ENCODE peak calls at places on chromosomes 7 and 10, in seven cellular contexts. M is testis; R is CD8-positive, alpha-beta memory T cell; D is fibroblast of mammary gland; T is AG04450; O is GM23248; K is Karpas-422. B is an unnamed sample.

GRCh38 chr7:100892364-100893317 is 3.0 kb downstream of the ACHE start:
- DNase-seq in M (no peak), R (no peak), D (no peak), T (no peak), O (no peak), K (no peak), B (no peak)

GRCh38 chr10:72250666-72251065 is 23.1 kb upstream of the DDIT4 start:
- DNase-seq in M (peak), R (no peak), D (peak), T (no peak), O (peak), K (no peak), B (no peak)

GRCh38 chr7:732094-732541 is 5.0 kb upstream of the PRKAR1B start:
- DNase-seq in M (peak), R (no peak), D (no peak), T (no peak), O (no peak), K (no peak), B (no peak)

GRCh38 chr10:90088008-90088322 is 386.6 kb downstream of the KIF20B start:
- DNase-seq in M (no peak), R (no peak), D (no peak), T (no peak), O (no peak), K (no peak), B (no peak)

GRCh38 chr7:13279854-13280435 is 592.5 kb downstream of the ARL4A start:
- DNase-seq in M (no peak), R (no peak), D (peak), T (peak), O (peak), K (peak), B (no peak)

GRCh38 chr10:11148131-11148530 is 130.5 kb downstream of the CELF2 start:
- DNase-seq in M (no peak), R (no peak), D (no peak), T (no peak), O (no peak), K (no peak), B (no peak)

GRCh38 chr10:90658791-90659190 is 199.0 kb downstream of the HTR7 start:
- DNase-seq in M (no peak), R (no peak), D (no peak), T (no peak), O (no peak), K (no peak), B (no peak)

GRCh38 chr7:30322656-30323355 is 38.4 kb downstream of the ZNRF2 start:
- DNase-seq in M (no peak), R (no peak), D (no peak), T (no peak), O (no peak), K (peak), B (peak)

GRCh38 chr7:117550625-117551024 is 70.8 kb downstream of the CFTR start:
- DNase-seq in M (no peak), R (no peak), D (no peak), T (no peak), O (no peak), K (no peak), B (no peak)

GRCh38 chr10:70920519-70920918 is 32.2 kb upstream of the PCBD1 start:
- DNase-seq in M (no peak), R (no peak), D (no peak), T (no peak), O (no peak), K (no peak), B (no peak)

GRCh38 chr10:75245354-75246001 is 9.7 kb upstream of the COMTD1 start:
- DNase-seq in M (no peak), R (no peak), D (no peak), T (no peak), O (no peak), K (no peak), B (no peak)

GRCh38 chr7:12032146-12032545 is 178.9 kb upstream of the TMEM106B start:
- DNase-seq in M (no peak), R (no peak), D (no peak), T (no peak), O (no peak), K (no peak), B (no peak)

GRCh38 chr7:29494350-29494749 is 69.3 kb upstream of the PRR15 start:
- DNase-seq in M (no peak), R (no peak), D (peak), T (no peak), O (peak), K (no peak), B (no peak)

GRCh38 chr7:38232475-38233366 is 40.7 kb downstream of the TARP start:
- DNase-seq in M (no peak), R (peak), D (peak), T (no peak), O (no peak), K (no peak), B (peak)

GRCh38 chr10:107614939-107615665 is 450.6 kb upstream of the SORCS1 start:
- DNase-seq in M (no peak), R (no peak), D (peak), T (no peak), O (peak), K (no peak), B (no peak)

GRCh38 chr10:48881937-48882336 is 57.7 kb downstream of the LRRC18 start:
- DNase-seq in M (no peak), R (no peak), D (no peak), T (no peak), O (no peak), K (no peak), B (no peak)

GRCh38 chr10:48598243-48598935 is 6.5 kb downstream of the ARHGAP22 start:
- DNase-seq in M (no peak), R (no peak), D (no peak), T (no peak), O (no peak), K (no peak), B (no peak)

GRCh38 chr7:134823400-134823799 is 44.0 kb downstream of the CALD1 start:
- DNase-seq in M (no peak), R (no peak), D (peak), T (peak), O (peak), K (no peak), B (no peak)

GRCh38 chr10:13349776-13350274 is 1.7 kb upstream of the SEPHS1 start:
- DNase-seq in M (peak), R (no peak), D (peak), T (no peak), O (peak), K (no peak), B (no peak)

GRCh38 chr7:80941206-80941758 is 22.4 kb upstream of the SEMA3C start:
- DNase-seq in M (no peak), R (no peak), D (peak), T (no peak), O (peak), K (no peak), B (no peak)

GRCh38 chr10:127911218-127911866 is 4.4 kb downstream of the PTPRE start:
- DNase-seq in M (no peak), R (no peak), D (no peak), T (no peak), O (no peak), K (no peak), B (no peak)

GRCh38 chr7:149644754-149645153 is 128.6 kb downstream of the ZNF467 start:
- DNase-seq in M (no peak), R (no peak), D (no peak), T (no peak), O (no peak), K (no peak), B (no peak)

GRCh38 chr10:89684604-89685003 is 16.8 kb upstream of the KIF20B start:
- DNase-seq in M (no peak), R (no peak), D (peak), T (no peak), O (peak), K (no peak), B (no peak)

GRCh38 chr7:69123003-69123402 is 475.3 kb upstream of the AUTS2 start:
- DNase-seq in M (no peak), R (no peak), D (no peak), T (no peak), O (no peak), K (no peak), B (no peak)

GRCh38 chr7:80760292-80760691 is 121.8 kb downstream of the CD36 start:
- DNase-seq in M (no peak), R (no peak), D (no peak), T (no peak), O (no peak), K (no peak), B (no peak)

GRCh38 chr7:48094861-48095293 is 5.8 kb downstream of the UPP1 start:
- DNase-seq in M (no peak), R (no peak), D (peak), T (no peak), O (peak), K (no peak), B (no peak)

GRCh38 chr7:64359543-64359942 is 45.8 kb downstream of the ZNF736 start:
- DNase-seq in M (no peak), R (no peak), D (no peak), T (no peak), O (no peak), K (no peak), B (no peak)

GRCh38 chr7:82677493-82677892 is 233.9 kb upstream of the CACNA2D1 start:
- DNase-seq in M (no peak), R (peak), D (peak), T (no peak), O (peak), K (no peak), B (no peak)

GRCh38 chr10:58661336-58661735 is 148.7 kb downstream of the BICC1 start:
- DNase-seq in M (no peak), R (no peak), D (peak), T (no peak), O (peak), K (no peak), B (no peak)
- H3K4me3 ChIP-seq in M (no peak), R (no peak), D (peak), T (no peak), O (peak), K (no peak), B (no peak)

DNA sequence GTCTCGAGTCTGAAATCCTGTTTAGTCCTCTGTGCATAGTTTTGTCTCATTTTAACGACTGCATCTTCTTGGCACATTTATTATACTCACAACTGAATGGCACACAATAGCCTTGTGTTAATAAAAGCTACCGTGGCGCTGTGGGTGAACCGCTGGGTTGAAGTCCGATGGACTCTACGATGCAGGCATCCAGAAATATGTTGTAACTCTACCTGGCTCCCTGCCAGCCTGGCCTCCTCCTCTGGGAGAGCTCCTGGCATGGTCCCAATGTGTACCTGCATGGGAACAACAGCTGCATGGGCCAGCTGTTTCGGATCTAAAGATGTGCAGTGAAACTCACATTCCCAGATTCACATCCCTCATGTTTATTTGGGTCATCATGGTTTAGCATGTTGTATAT is 3.7 kb upstream of the DPYSL4 start:
- DNase-seq in M (no peak), R (no peak), D (no peak), T (no peak), O (no peak), K (no peak), B (no peak)
- H3K4me3 ChIP-seq in M (no peak), R (no peak), D (no peak), T (no peak), O (no peak), K (no peak), B (no peak)

GRCh38 chr7:157309990-157310668 is 26.7 kb upstream of the DNAJB6 start:
- DNase-seq in M (no peak), R (no peak), D (peak), T (peak), O (peak), K (no peak), B (no peak)
- H3K4me3 ChIP-seq in M (no peak), R (no peak), D (no peak), T (no peak), O (peak), K (no peak), B (no peak)

GRCh38 chr10:26556756-26557640 is 118.9 kb downstream of the APBB1IP start:
- DNase-seq in M (peak), R (no peak), D (peak), T (no peak), O (peak), K (peak), B (no peak)

GRCh38 chr10:26555719-26556368 is 117.7 kb downstream of the APBB1IP start:
- DNase-seq in M (peak), R (no peak), D (peak), T (no peak), O (peak), K (no peak), B (no peak)

GRCh38 chr10:26554246-26554645 is 116.1 kb downstream of the APBB1IP start:
- DNase-seq in M (no peak), R (no peak), D (no peak), T (no peak), O (no peak), K (no peak), B (no peak)

GRCh38 chr10:26557641-26558014 is 119.5 kb downstream of the APBB1IP start:
- DNase-seq in M (no peak), R (no peak), D (peak), T (no peak), O (peak), K (no peak), B (no peak)
- H3K4me3 ChIP-seq in M (no peak), R (no peak), D (peak), T (no peak), O (peak), K (no peak), B (no peak)

GRCh38 chr7:4713183-4713784 is 31.2 kb downstream of the FOXK1 start:
- DNase-seq in M (no peak), R (no peak), D (peak), T (no peak), O (peak), K (peak), B (peak)

GRCh38 chr7:4714161-4714700 is 32.1 kb downstream of the FOXK1 start:
- DNase-seq in M (no peak), R (no peak), D (no peak), T (no peak), O (no peak), K (no peak), B (no peak)

GRCh38 chr7:4716946-4717694 is 35.0 kb downstream of the FOXK1 start:
- DNase-seq in M (no peak), R (no peak), D (no peak), T (no peak), O (no peak), K (no peak), B (no peak)

GRCh38 chr7:4715385-4715770 is 33.3 kb downstream of the FOXK1 start:
- DNase-seq in M (no peak), R (no peak), D (peak), T (peak), O (peak), K (no peak), B (no peak)

DNA sequence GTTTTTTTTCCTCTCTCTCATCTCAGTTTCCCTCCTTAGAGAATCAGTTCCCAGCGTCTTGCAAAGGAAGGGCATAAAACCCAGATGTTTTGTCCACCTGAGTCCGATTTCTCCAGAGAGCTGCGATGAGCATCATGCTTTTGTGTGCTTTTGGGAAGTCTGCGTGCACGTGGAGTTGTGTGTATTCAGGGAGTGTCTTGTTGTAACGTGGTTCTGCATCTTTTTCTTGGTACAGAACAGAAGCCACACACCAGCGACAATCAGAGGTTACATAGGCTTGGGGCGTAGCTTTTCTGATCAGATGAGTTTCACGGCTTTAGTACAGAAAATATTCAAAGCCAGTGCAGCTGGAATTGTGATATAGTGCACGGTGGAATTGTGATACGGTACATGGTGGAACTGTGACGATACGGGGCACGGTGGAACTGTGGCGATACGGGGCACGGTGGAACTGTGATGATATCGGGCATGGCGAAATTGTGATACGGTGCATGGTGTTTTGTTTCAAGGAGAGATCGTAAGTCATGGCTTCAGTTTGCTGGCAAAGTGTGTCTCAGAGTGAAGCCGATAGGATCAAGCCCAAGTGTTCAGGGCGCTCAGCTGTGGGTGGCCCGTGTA is 32.8 kb downstream of the FOXK1 start:
- DNase-seq in M (no peak), R (no peak), D (peak), T (no peak), O (no peak), K (no peak), B (no peak)
- H3K4me3 ChIP-seq in M (no peak), R (no peak), D (peak), T (peak), O (peak), K (no peak), B (no peak)

GRCh38 chr7:26360606-26361005 is 68.9 kb downstream of the SNX10 start:
- DNase-seq in M (no peak), R (no peak), D (no peak), T (no peak), O (no peak), K (no peak), B (no peak)
- H3K4me3 ChIP-seq in M (no peak), R (no peak), D (no peak), T (no peak), O (no peak), K (no peak), B (no peak)

GRCh38 chr7:150742286-150742968 is 5.2 kb downstream of the GIMAP5 start:
- DNase-seq in M (no peak), R (no peak), D (no peak), T (no peak), O (no peak), K (no peak), B (no peak)
- H3K4me3 ChIP-seq in M (no peak), R (peak), D (no peak), T (no peak), O (no peak), K (no peak), B (no peak)

GRCh38 chr7:45089314-45089891 is 634 bp upstream of the NACAD start:
- DNase-seq in M (peak), R (peak), D (peak), T (no peak), O (peak), K (no peak), B (peak)
- H3K4me3 ChIP-seq in M (peak), R (peak), D (peak), T (peak), O (peak), K (no peak), B (peak)